ENCODE peak calls at places on chromosome 5, in four cellular contexts. H is transverse colon, V is pancreas, Z is upper lobe of right lung. E is an unnamed sample. For H3K27me3, the result is how much of the 10 kb centered on the place peaks cover.

GRCh38 chr5:150144211-150144801 is 11.3 kb downstream of the PDGFRB start:
- DNase-seq in V (peak), Z (no peak), H (no peak), E (no peak)

GRCh38 chr5:145937432-145938250 is 1.3 kb downstream of the SH3RF2 start:
- DNase-seq in H (peak), V (peak), Z (peak), E (no peak)

GRCh38 chr5:1461396-1461795 is 16.2 kb upstream of the SLC6A3 start:
- DNase-seq in V (no peak), H (no peak), Z (peak), E (no peak)

GRCh38 chr5:43039468-43040286 is 442 bp downstream of the ANXA2R start:
- DNase-seq in Z (peak), V (peak), H (peak), E (peak)

GRCh38 chr5:15554542-15554941 is 54.6 kb downstream of the FBXL7 start:
- DNase-seq in Z (no peak), H (no peak), V (no peak), E (no peak)

GRCh38 chr5:115766608-115767007 is 49.9 kb downstream of the CDO1 start:
- DNase-seq in Z (no peak), V (no peak), H (no peak), E (no peak)

GRCh38 chr5:178295589-178295988 is 63.0 kb upstream of the PHYKPL start:
- DNase-seq in V (no peak), H (no peak), Z (no peak), E (no peak)

GRCh38 chr5:84438456-84438855 is 53.8 kb upstream of the EDIL3 start:
- DNase-seq in Z (no peak), V (no peak), H (no peak), E (no peak)

GRCh38 chr5:89055011-89055704 is 172.2 kb upstream of the MEF2C start:
- DNase-seq in Z (no peak), H (no peak), V (no peak), E (no peak)

GRCh38 chr5:105015098-105015497 is 1452.5 kb upstream of the NUDT12 start:
- DNase-seq in V (no peak), Z (no peak), H (no peak), E (no peak)

GRCh38 chr5:133635051-133635450 is 22.7 kb upstream of the FSTL4 start:
- DNase-seq in V (no peak), H (no peak), Z (no peak), E (no peak)

GRCh38 chr5:33343661-33344327 is 97.0 kb upstream of the TARS1 start:
- DNase-seq in V (no peak), Z (no peak), H (no peak), E (no peak)

GRCh38 chr5:113678924-113679575 is 165.6 kb downstream of the YTHDC2 start:
- DNase-seq in H (peak), V (no peak), Z (no peak), E (no peak)

GRCh38 chr5:600551-601541 is 11.3 kb upstream of the CEP72 start:
- DNase-seq in Z (no peak), H (peak), V (peak), E (no peak)

GRCh38 chr5:56470007-56470406 is 236.9 kb upstream of the ANKRD55 start:
- DNase-seq in H (no peak), V (no peak), Z (no peak), E (no peak)

GRCh38 chr5:158868570-158868969 is 231.1 kb downstream of the EBF1 start:
- DNase-seq in V (no peak), H (no peak), Z (no peak), E (no peak)

GRCh38 chr5:38923661-38924451 is 78.0 kb downstream of the OSMR start:
- DNase-seq in H (no peak), V (no peak), Z (no peak), E (no peak)

GRCh38 chr5:30747412-30747811 is 446.1 kb upstream of the CDH6 start:
- DNase-seq in V (no peak), H (no peak), Z (no peak), E (no peak)

GRCh38 chr5:77312411-77312810 is 101.9 kb downstream of the PDE8B start:
- DNase-seq in Z (no peak), H (no peak), V (no peak), E (no peak)

DNA sequence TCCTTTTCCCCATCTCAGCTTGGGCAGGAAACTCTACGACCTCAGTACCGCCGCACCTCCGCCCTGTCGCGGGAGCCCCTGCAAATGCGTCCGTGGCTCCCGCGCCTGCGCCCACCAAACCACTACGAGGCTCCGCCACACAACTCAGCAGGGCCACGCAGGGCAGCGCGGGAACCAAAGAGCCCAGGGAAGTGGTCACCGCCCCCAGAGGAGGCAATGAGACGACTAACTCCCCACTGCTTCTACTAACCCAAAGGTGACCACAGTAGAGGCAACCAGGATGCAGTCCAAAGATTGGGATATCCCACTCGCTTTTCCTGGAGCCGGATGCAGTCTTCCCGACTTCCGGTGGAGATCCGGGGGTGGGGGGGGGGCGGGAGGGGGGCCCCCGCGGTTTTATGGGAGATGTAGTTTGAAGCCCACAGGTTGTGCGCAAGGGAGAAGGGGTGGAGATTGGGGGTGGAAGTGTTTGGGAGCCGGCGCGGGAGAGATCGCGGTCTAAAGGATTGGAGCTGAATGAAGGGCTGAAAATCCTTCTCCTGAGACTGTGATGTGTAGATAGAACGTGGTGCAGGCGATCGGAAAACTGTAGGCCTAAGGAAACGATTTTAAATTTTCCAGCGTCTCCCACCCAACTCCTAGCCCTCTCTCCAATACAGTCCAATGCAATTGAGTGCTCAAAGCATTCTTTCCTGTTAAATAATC is at the start of gene NUDT12:
- DNase-seq in Z (peak), H (peak), V (peak), E (peak)
- H3K27me3 ChIP-seq in Z (under half), H (under half), V (under half), E (under half)

GRCh38 chr5:119036101-119036762 is 34.7 kb upstream of the DMXL1 start:
- DNase-seq in H (no peak), Z (no peak), V (no peak), E (no peak)
- H3K27ac ChIP-seq in H (no peak), Z (no peak), V (peak), E (no peak)

GRCh38 chr5:40833712-40834229 is 1.3 kb downstream of the RPL37 start:
- DNase-seq in H (no peak), Z (no peak), V (no peak), E (no peak)

GRCh38 chr5:40838076-40838475 is 3.1 kb upstream of the RPL37 start:
- DNase-seq in V (no peak), Z (no peak), H (no peak), E (no peak)

GRCh38 chr5:40834391-40834848 is 602 bp downstream of the RPL37 start:
- DNase-seq in Z (no peak), V (no peak), H (peak), E (peak)

GRCh38 chr5:40832345-40832744 is 2.7 kb downstream of the RPL37 start:
- DNase-seq in V (no peak), Z (no peak), H (no peak), E (no peak)

DNA sequence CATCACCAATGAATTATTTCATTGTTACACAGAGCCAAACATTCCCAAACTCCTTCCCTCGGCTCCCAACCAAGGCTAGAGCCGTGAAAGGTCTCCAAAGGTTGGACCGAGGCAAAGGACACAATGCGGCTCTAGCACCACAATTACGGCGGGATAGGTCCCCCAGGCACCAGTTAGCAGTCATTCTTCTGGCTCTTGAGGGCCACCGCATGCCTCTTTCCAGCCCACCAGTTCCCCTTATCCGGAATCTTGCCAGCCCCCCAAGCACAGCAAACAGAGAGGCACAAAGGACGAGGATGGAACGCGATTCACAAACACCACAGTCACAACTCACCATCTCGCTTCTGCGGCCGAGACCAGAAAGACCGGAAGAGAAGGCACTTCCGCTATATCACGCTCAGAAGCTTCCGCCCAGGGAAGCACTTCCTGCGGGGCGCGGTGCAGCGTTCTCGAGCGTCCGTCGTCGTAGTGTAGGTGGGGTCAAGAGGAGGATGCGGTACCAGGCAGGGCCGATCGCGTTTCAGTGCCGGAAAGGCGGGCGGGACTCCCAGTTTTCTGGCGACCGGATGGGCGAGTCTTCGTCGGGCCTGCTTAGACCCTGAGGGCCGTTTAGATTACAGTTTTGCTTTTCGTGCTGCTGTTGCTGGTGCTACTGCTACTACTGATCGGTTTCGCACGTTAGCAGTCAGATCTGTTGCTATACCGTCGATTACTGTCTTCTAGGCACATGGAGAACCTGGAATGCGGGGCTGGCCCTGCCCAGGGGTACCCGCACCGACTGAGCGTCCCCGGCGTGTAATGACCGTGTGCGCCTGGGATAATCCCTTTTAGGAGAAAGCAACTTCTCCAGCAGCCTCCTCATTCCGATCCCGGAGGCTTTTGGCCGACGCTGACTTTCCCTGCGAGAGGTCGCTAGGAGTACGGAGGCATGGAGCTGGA is at the start of gene RPL37:
- DNase-seq in H (peak), V (peak), Z (peak), E (peak)
- TF ChIP-seq CTCF in H (no peak), V (no peak), Z (no peak), E (no peak)

DNA sequence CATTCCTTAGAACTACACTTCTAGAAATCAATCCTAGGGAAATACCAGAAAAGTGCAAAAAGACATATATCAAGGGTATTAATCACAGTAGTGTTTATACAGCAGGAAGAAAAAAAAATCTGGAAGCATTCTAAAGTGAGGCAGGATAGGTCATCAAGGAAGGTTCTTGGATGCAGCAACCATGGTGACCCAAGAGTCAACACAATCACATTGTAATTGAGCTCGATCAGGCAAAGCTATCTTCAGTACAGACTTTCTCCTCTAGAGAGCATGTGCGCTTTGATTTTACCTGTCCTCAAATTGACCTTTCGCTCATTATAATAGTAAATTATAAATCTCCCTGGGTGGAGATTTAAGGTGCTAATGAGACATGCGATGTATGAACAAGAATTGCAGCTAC is 297.8 kb downstream of the ATPSCKMT start:
- DNase-seq in Z (no peak), H (no peak), V (no peak), E (no peak)
- H3K27me3 ChIP-seq in Z (under half), H (under half), V (under half), E (under half)

GRCh38 chr5:9453480-9454011 is 92.3 kb downstream of the SEMA5A start:
- DNase-seq in V (no peak), H (no peak), Z (no peak), E (no peak)

GRCh38 chr5:9456435-9457042 is 89.3 kb downstream of the SEMA5A start:
- DNase-seq in H (no peak), Z (no peak), V (no peak), E (no peak)

GRCh38 chr5:9454491-9454890 is 91.4 kb downstream of the SEMA5A start:
- DNase-seq in Z (no peak), V (no peak), H (no peak), E (no peak)

GRCh38 chr5:9454012-9454481 is 91.8 kb downstream of the SEMA5A start:
- DNase-seq in V (no peak), H (peak), Z (no peak), E (no peak)

DNA sequence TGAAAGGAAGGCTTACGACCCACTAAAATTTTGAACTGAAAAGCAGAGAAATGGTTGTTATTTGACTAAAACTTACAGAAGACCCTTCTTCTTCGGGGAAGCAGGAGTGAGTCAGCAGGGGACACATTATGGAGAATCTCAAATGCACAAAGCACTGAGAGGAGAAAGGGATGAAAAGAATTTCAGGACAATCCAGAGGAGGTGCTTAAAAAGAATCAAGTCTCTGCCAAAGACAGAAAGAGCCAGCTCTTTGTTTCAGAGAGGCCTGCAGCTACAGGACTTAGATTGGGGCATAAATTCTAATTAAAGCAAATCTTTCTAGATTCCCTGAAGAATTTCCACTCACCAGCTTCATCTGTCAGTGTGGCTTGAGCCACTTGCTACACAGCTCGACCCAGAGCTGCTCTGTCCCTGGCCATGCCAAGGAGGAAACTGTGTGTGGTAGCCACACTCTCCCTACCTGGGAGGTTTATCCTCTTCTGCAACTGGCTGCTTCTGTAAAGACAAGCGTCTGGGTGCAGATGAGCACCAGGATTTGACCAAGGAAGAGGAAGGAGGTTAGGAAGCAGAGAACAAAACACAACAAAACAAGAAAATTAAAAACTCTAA is 89.9 kb downstream of the SEMA5A start:
- DNase-seq in H (no peak), Z (no peak), V (no peak), E (no peak)
- H3K27ac ChIP-seq in H (no peak), Z (no peak), V (no peak), E (no peak)

DNA sequence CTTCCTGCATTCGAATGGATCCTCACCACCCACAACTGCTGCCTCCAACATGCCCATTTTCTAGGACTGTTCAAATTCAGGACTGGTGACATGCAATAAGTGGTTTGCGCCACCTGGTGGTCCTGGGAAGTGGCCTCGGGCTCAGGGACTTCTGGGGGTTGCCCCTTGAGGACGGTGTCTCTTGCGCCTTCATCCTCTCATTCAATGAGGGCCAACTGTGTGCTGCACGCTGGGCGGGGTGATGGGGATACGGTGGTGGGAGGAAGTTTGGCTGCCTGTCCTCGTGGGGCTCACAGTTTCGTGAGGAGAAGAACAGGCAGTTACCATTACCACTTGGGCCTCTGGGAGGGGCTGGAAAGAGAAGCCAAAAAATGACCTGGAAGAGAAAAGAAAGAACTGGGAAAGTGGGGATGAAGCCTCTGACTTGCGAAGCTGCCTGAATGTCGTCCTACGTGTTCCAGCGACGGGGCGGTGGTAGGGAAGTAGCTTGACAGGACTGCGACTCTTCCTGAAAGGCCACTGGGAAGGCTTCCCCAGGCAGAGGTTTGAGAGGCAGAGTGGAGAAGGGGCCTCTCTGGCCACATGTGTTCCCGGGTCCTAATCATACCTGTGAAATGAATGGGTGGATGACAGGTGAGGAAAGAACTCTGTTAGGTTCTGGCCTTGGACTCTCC is 49.0 kb downstream of the PSD2 start:
- DNase-seq in V (peak), H (peak), Z (peak), E (peak)
- TF ChIP-seq CTCF in V (peak), H (peak), Z (peak), E (peak)

DNA sequence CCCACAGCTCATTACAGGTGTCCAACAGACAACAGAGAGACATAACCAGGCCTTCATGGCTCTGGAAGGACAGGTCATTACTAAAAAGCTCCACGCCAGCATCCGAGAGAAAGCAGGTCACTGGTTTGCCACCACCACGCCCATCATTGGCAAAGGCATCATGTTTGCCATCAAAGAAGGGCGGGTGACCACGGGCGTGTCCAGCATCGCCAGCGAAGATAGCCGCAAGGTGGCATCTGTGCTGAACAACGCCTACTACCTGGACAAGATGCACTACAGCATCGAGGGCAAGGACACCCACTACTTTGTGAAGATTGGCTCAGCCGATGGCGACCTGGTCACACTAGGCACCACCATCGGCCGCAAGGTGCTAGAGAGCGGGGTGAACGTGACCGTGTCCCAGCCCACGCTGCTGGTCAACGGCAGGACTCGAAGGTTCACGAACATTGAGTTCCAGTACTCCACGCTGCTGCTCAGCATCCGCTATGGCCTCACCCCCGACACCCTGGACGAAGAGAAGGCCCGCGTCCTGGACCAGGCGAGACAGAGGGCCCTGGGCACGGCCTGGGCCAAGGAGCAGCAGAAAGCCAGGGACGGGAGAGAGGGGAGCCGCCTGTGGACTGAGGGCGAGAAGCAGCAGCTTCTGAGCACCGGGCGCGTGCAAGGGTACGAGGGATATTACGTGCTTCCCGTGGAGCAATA is 29.3 kb upstream of the WWC1 start:
- DNase-seq in Z (no peak), H (peak), V (no peak), E (no peak)
- H3K27me3 ChIP-seq in Z (under half), H (under half), V (under half), E (under half)

DNA sequence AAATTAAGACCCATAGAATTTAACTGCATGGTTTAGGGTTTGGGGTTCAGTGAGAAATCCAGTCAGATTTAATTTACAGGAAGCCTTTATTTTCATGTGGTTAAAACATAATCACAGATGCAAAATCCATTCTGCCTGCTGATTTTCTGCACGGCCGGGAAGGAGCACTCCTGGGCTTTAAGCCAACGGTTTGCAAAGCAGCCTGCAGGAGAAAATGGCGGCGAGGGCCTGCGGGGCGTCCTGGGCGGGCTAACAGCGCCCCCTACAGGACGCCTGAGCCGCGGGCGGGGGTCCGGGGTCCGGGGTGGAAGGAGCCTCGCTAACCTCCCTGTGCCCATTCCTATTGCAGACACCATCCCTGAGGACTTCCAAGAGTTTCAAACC is 47.6 kb downstream of the THBS4 start:
- DNase-seq in Z (peak), V (no peak), H (peak), E (peak)
- H3K27ac ChIP-seq in Z (no peak), V (peak), H (peak), E (no peak)

E was measured in CD4-positive, alpha-beta T cell.